ENCODE peak calls at places on chromosome 3, in ten cellular contexts. E is lower lobe of right lung, W is uterus, V is HT-29, P is NAMALWA, Q is Peyer's patch, M is GM12865, L is GM13977, T is GM19239, D is A549. Y is an unnamed sample.

GRCh38 chr3:46878796-46879436 is 1.4 kb downstream of the PTH1R start:
- DNase-seq in T (peak), P (no peak), W (no peak), L (no peak), D (no peak), Q (no peak), E (no peak), V (no peak), M (peak), Y (peak)

GRCh38 chr3:78589778-78590177 is 1178.0 kb downstream of the ROBO1 start:
- DNase-seq in E (no peak), P (no peak), D (no peak), M (no peak), T (no peak), Q (no peak), V (no peak), L (no peak), W (no peak), Y (no peak)

GRCh38 chr3:83033123-83033522 is 1271.7 kb upstream of the GBE1 start:
- DNase-seq in V (no peak), D (no peak), L (no peak), T (no peak), E (no peak), Q (no peak), P (no peak), M (no peak), W (no peak), Y (no peak)

GRCh38 chr3:100492059-100492809 is at the start of gene TMEM45A:
- DNase-seq in D (peak), L (peak), Q (peak), E (peak), P (peak), W (peak), V (peak), T (peak), M (peak), Y (peak)

GRCh38 chr3:10738688-10739372 is 77.2 kb upstream of the SLC6A11 start:
- DNase-seq in L (peak), D (peak), M (peak), Q (peak), T (peak), E (peak), V (peak), W (peak), P (peak), Y (peak)

GRCh38 chr3:12553921-12554391 is 2.9 kb upstream of the MKRN2 start:
- DNase-seq in Q (no peak), D (no peak), T (no peak), M (peak), P (no peak), L (no peak), V (no peak), E (peak), W (peak), Y (peak)

GRCh38 chr3:189900578-189900977 is 220.1 kb downstream of the P3H2 start:
- DNase-seq in E (no peak), V (no peak), D (no peak), L (no peak), W (no peak), T (no peak), Q (no peak), P (no peak), M (no peak), Y (no peak)

GRCh38 chr3:16300282-16300681 is 35.3 kb downstream of the OXNAD1 start:
- DNase-seq in D (no peak), T (no peak), M (peak), V (no peak), P (no peak), L (no peak), Q (no peak), W (no peak), E (no peak), Y (no peak)

GRCh38 chr3:148466143-148466542 is 231.6 kb upstream of the AGTR1 start:
- DNase-seq in M (no peak), V (no peak), P (no peak), L (no peak), W (no peak), Q (no peak), T (no peak), E (no peak), D (no peak), Y (peak)

GRCh38 chr3:161957467-161957866 is 460.9 kb downstream of the OTOL1 start:
- DNase-seq in L (no peak), Q (no peak), T (no peak), E (no peak), P (no peak), V (no peak), W (no peak), M (no peak), D (no peak), Y (peak)

GRCh38 chr3:31382856-31383255 is 149.9 kb upstream of the STT3B start:
- DNase-seq in W (no peak), T (no peak), L (no peak), M (no peak), E (no peak), D (no peak), P (no peak), Q (no peak), V (no peak), Y (no peak)

GRCh38 chr3:27657404-27657803 is 64.7 kb downstream of the EOMES start:
- DNase-seq in W (no peak), V (no peak), L (no peak), M (no peak), T (no peak), Q (no peak), E (no peak), D (no peak), P (no peak), Y (no peak)

GRCh38 chr3:186782542-186783069 is 771 bp upstream of the EIF4A2 start:
- DNase-seq in L (peak), E (no peak), M (no peak), D (no peak), V (no peak), P (peak), Q (no peak), T (no peak), W (no peak), Y (no peak)

GRCh38 chr3:100603449-100603848 is 6.0 kb upstream of the ADGRG7 start:
- DNase-seq in D (peak), Q (no peak), V (peak), E (no peak), P (peak), W (no peak), L (peak), M (peak), T (no peak), Y (peak)

Y was measured in HTR-8/SVneo.